ENCODE peak calls at places on chromosomes 4 and X, in four cellular contexts. O is cardiac fibroblast, V is ovary, L is esophagus squamous epithelium. T is an unnamed sample.

GRCh38 chr4:167234388-167234881 is at the start of gene SPOCK3:
- DNase-seq in O (peak), L (no peak), V (peak), T (peak)

GRCh38 chrX:110145854-110146253 is 142.9 kb downstream of the TMEM164 start:
- DNase-seq in V (no peak), O (peak), L (no peak), T (peak)

GRCh38 chr4:185730387-185730786 is 81.6 kb downstream of the SORBS2 start:
- DNase-seq in L (no peak), O (peak), V (no peak), T (peak)

GRCh38 chr4:3257125-3257690 is 8.2 kb downstream of the MSANTD1 start:
- DNase-seq in L (no peak), O (no peak), V (no peak), T (no peak)

GRCh38 chr4:176792348-176793059 is at the start of gene VEGFC:
- DNase-seq in V (peak), O (peak), L (no peak), T (peak)

GRCh38 chr4:172850838-172851237 is 317.8 kb upstream of the GALNT7 start:
- DNase-seq in V (no peak), O (peak), L (no peak), T (peak)

GRCh38 chrX:38513087-38513742 is 48.1 kb upstream of the TSPAN7 start:
- DNase-seq in V (no peak), O (no peak), L (no peak), T (no peak)

GRCh38 chrX:75156537-75156945 is 458 bp upstream of the ABCB7 start:
- DNase-seq in V (no peak), O (peak), L (no peak), T (no peak)

GRCh38 chrX:3550160-3550765 is 163.2 kb downstream of the PRKX start:
- DNase-seq in O (peak), V (no peak), L (no peak), T (no peak)

GRCh38 chr4:87985097-87985886 is 9.8 kb downstream of the SPP1 start:
- DNase-seq in L (no peak), O (peak), V (no peak), T (peak)

GRCh38 chr4:139961344-139961948 is 192.5 kb downstream of the MAML3 start:
- DNase-seq in V (no peak), O (no peak), L (no peak), T (no peak)

GRCh38 chrX:114611018-114611619 is 27.2 kb downstream of the HTR2C start:
- DNase-seq in V (no peak), L (no peak), O (peak), T (peak)

GRCh38 chr4:47930971-47931804 is 16.8 kb upstream of the NFXL1 start:
- DNase-seq in V (no peak), O (peak), L (no peak), T (peak)

GRCh38 chr4:177005801-177006230 is 213.1 kb upstream of the VEGFC start:
- DNase-seq in L (no peak), V (no peak), O (peak), T (peak)

GRCh38 chr4:138751290-138751689 is 264.3 kb upstream of the NOCT start:
- DNase-seq in L (no peak), O (no peak), V (no peak), T (peak)

GRCh38 chr4:174646326-174646725 is 124.0 kb upstream of the HPGD start:
- DNase-seq in V (no peak), O (no peak), L (no peak), T (no peak)

GRCh38 chrX:24506082-24506481 is 41.0 kb downstream of the PDK3 start:
- DNase-seq in L (no peak), O (no peak), V (no peak), T (no peak)

GRCh38 chrX:150150081-150150779 is 211.9 kb upstream of the EOLA2 start:
- DNase-seq in O (peak), V (no peak), L (no peak), T (no peak)

GRCh38 chr4:24768006-24768405 is 27.4 kb upstream of the SOD3 start:
- DNase-seq in V (no peak), O (no peak), L (no peak), T (no peak)

T was measured in astrocyte of the spinal cord.